ENCODE peak calls at places on chromosomes 6 and 20, in five cellular contexts. U, M, I, N and O are unnamed samples.

GRCh38 chr6:818191-818590 is 125.3 kb upstream of the EXOC2 start:
- DNase-seq in N (no peak), M (no peak), U (no peak), I (no peak), O (no peak)

GRCh38 chr20:47357296-47358051 is 975 bp upstream of the ZMYND8 start:
- DNase-seq in U (peak), M (peak), I (peak), N (peak), O (peak)

GRCh38 chr20:50039706-50040431 is 57.1 kb downstream of the SNAI1 start:
- DNase-seq in M (no peak), I (no peak), N (no peak), U (no peak), O (no peak)

GRCh38 chr20:645318-646106 is 7.5 kb downstream of the SRXN1 start:
- DNase-seq in I (peak), N (peak), M (peak), U (peak), O (peak)

GRCh38 chr6:35436071-35436865 is 15.9 kb upstream of the FANCE start:
- DNase-seq in M (no peak), N (no peak), U (no peak), I (no peak), O (no peak)

GRCh38 chr20:38178065-38178471 is 13.0 kb upstream of the TGM2 start:
- DNase-seq in N (no peak), M (no peak), I (no peak), U (no peak), O (no peak)

GRCh38 chr6:37570801-37571200 is 71.1 kb upstream of the CCDC167 start:
- DNase-seq in U (no peak), I (no peak), N (no peak), M (no peak), O (no peak)

GRCh38 chr6:11732036-11732545 is 46.5 kb downstream of the ADTRP start:
- DNase-seq in N (peak), M (no peak), I (peak), U (peak), O (no peak)